ENCODE peak calls at places on chromosomes 16 and 17, in four cellular contexts. R is A549, V is RPMI8226, F is T-helper 9 cell. N is an unnamed sample.
A peak's percentile ranks its signal among the peaks of the same experiment; 100 is the strongest.

GRCh38 chr17:76452102-76452645 is 778 bp downstream of the UBE2O start:
- DNase-seq in R (no peak), V (peak; percentile 19), F (peak; percentile 11), N (no peak)

GRCh38 chr17:39813631-39814030 is 50.5 kb downstream of the IKZF3 start:
- DNase-seq in R (no peak), V (no peak), F (peak; percentile 46), N (no peak)

GRCh38 chr17:55159251-55159650 is 105.5 kb upstream of the HLF start:
- DNase-seq in R (no peak), V (no peak), F (no peak), N (no peak)

GRCh38 chr17:68805609-68806008 is 149.6 kb downstream of the ABCA8 start:
- DNase-seq in R (no peak), V (no peak), F (no peak), N (no peak)

GRCh38 chr17:6989779-6990178 is 6.1 kb upstream of the ALOX12 start:
- DNase-seq in R (no peak), V (no peak), F (no peak), N (no peak)

GRCh38 chr17:1894753-1895339 is 65.0 kb downstream of the RPA1 start:
- DNase-seq in R (no peak), V (no peak), F (no peak), N (no peak)

GRCh38 chr17:27384261-27384701 is 72.0 kb upstream of the KSR1 start:
- DNase-seq in R (peak; percentile 67), V (no peak), F (no peak), N (no peak)

GRCh38 chr17:824372-824771 is 42.2 kb downstream of the MRM3 start:
- DNase-seq in R (no peak), V (no peak), F (no peak), N (no peak)

GRCh38 chr17:9074106-9074505 is 52.8 kb downstream of the NTN1 start:
- DNase-seq in R (no peak), V (no peak), F (no peak), N (no peak)

GRCh38 chr16:11251525-11252481 is 4.2 kb downstream of the SOCS1 start:
- DNase-seq in R (no peak), V (peak; percentile 44), F (peak; percentile 64), N (no peak)

GRCh38 chr16:67530013-67530939 is 1.6 kb downstream of the RIPOR1 start:
- DNase-seq in R (no peak), V (peak; percentile 82), F (no peak), N (no peak)

GRCh38 chr16:11398136-11398535 is 52.9 kb downstream of the RMI2 start:
- DNase-seq in R (no peak), V (no peak), F (no peak), N (no peak)

GRCh38 chr17:29378495-29378894 is 11.7 kb upstream of the TAOK1 start:
- DNase-seq in R (no peak), V (no peak), F (no peak), N (no peak)

GRCh38 chr16:9827062-9827752 is 355.0 kb downstream of the GRIN2A start:
- DNase-seq in R (no peak), V (no peak), F (no peak), N (no peak)

GRCh38 chr16:27405546-27406451 is 3.8 kb downstream of the IL21R start:
- DNase-seq in R (no peak), V (no peak), F (peak; percentile 27), N (no peak)

GRCh38 chr16:65201446-65202010 is 79.7 kb upstream of the CDH11 start:
- DNase-seq in R (no peak), V (no peak), F (no peak), N (no peak)

GRCh38 chr17:17837966-17838962 is 1.5 kb upstream of the SREBF1 start:
- DNase-seq in R (peak; percentile 85), V (peak; percentile 45), F (no peak), N (no peak)

GRCh38 chr17:83196973-83197880 is 117.8 kb downstream of the METRNL start:
- DNase-seq in R (no peak), V (no peak), F (no peak), N (no peak)

GRCh38 chr17:67413399-67413798 is 36.3 kb downstream of the PITPNC1 start:
- DNase-seq in R (no peak), V (no peak), F (no peak), N (no peak)

GRCh38 chr16:24721830-24722238 is 7.6 kb upstream of the TNRC6A start:
- DNase-seq in R (no peak), V (no peak), F (no peak), N (no peak)

GRCh38 chr16:64152010-64152767 is 969.7 kb downstream of the CDH11 start:
- DNase-seq in R (no peak), V (peak; percentile 26), F (no peak), N (no peak)

GRCh38 chr17:975321-975982 is 4.1 kb downstream of the NXN start:
- DNase-seq in R (no peak), V (no peak), F (no peak), N (no peak)

GRCh38 chr17:9370464-9370863 is 205.2 kb downstream of the STX8 start:
- DNase-seq in R (peak; percentile 38), V (no peak), F (no peak), N (no peak)

GRCh38 chr17:15456972-15457722 is 10.3 kb downstream of the CDRT4 start:
- DNase-seq in R (no peak), V (peak; percentile 12), F (no peak), N (no peak)

GRCh38 chr17:64778367-64779290 is 116.5 kb upstream of the SMURF2 start:
- DNase-seq in R (no peak), V (peak; percentile 41), F (no peak), N (peak; percentile 76)

GRCh38 chr16:19776565-19776964 is 58.5 kb downstream of the IQCK start:
- DNase-seq in R (no peak), V (peak; percentile 72), F (no peak), N (no peak)

GRCh38 chr17:80481284-80482057 is 5.1 kb upstream of the NPTX1 start:
- DNase-seq in R (no peak), V (no peak), F (no peak), N (no peak)

GRCh38 chr17:82787081-82787848 is 35.4 kb downstream of the TBCD start:
- DNase-seq in R (no peak), V (peak; percentile 88), F (no peak), N (no peak)

GRCh38 chr16:7628981-7629380 is 296.3 kb downstream of the RBFOX1 start:
- DNase-seq in R (no peak), V (no peak), F (no peak), N (no peak)

GRCh38 chr16:67661101-67661661 is 421 bp downstream of the PARD6A start:
- DNase-seq in R (peak; percentile 41), V (no peak), F (no peak), N (peak; percentile 69)

GRCh38 chr17:7885357-7886226 is 3.0 kb upstream of the CHD3 start:
- DNase-seq in R (peak; percentile 48), V (peak; percentile 50), F (peak; percentile 26), N (peak; percentile 83)

GRCh38 chr17:56593073-56593740 is at the start of gene NOG:
- DNase-seq in R (peak; percentile 80), V (peak; percentile 54), F (no peak), N (peak; percentile 90)

GRCh38 chr17:45322168-45322567 is 5.3 kb upstream of the MAP3K14 start:
- DNase-seq in R (no peak), V (no peak), F (no peak), N (no peak)

GRCh38 chr16:67942200-67942509 is 1.8 kb downstream of the LCAT start:
- DNase-seq in R (peak; percentile 67), V (peak; percentile 56), F (no peak), N (peak; percentile 72)

GRCh38 chr17:29257756-29258155 is 11.1 kb downstream of the CRYBA1 start:
- DNase-seq in R (no peak), V (no peak), F (no peak), N (no peak)

GRCh38 chr16:85539629-85540291 is 73.4 kb upstream of the GSE1 start:
- DNase-seq in R (no peak), V (no peak), F (no peak), N (no peak)